ENCODE peak calls at places on chromosome 21, in five cellular contexts. One of them, this sample, is unnamed.

GRCh38 chr21:16330340-16331319 is 600.8 kb downstream of the USP25 start:
- DNase-seq in progenitor cell of endocrine pancreas: no peak
- DNase-seq in stromal cell of bone marrow: peak
- DNase-seq in hippocampal formation: peak
- DNase-seq in GM03348: peak
- DNase-seq in this sample: peak

GRCh38 chr21:14084068-14084501 is 126.7 kb downstream of the LIPI start:
- DNase-seq in GM03348: no peak
- DNase-seq in progenitor cell of endocrine pancreas: no peak
- DNase-seq in hippocampal formation: no peak
- DNase-seq in stromal cell of bone marrow: no peak
- DNase-seq in this sample: no peak

GRCh38 chr21:34796518-34797201 is 127.9 kb downstream of the CLIC6 start:
- DNase-seq in hippocampal formation: no peak
- DNase-seq in progenitor cell of endocrine pancreas: no peak
- DNase-seq in GM03348: no peak
- DNase-seq in stromal cell of bone marrow: no peak
- DNase-seq in this sample: no peak

GRCh38 chr21:35070436-35070835 is 21.3 kb upstream of the RUNX1 start:
- DNase-seq in hippocampal formation: no peak
- DNase-seq in progenitor cell of endocrine pancreas: no peak
- DNase-seq in stromal cell of bone marrow: no peak
- DNase-seq in GM03348: no peak
- DNase-seq in this sample: no peak

GRCh38 chr21:42746240-42746592 is 92.8 kb downstream of the PDE9A start:
- DNase-seq in hippocampal formation: no peak
- DNase-seq in GM03348: no peak
- DNase-seq in progenitor cell of endocrine pancreas: no peak
- DNase-seq in stromal cell of bone marrow: no peak
- DNase-seq in this sample: no peak

GRCh38 chr21:44783023-44783696 is 18.5 kb downstream of the UBE2G2 start:
- DNase-seq in progenitor cell of endocrine pancreas: no peak
- DNase-seq in stromal cell of bone marrow: no peak
- DNase-seq in GM03348: no peak
- DNase-seq in hippocampal formation: no peak
- DNase-seq in this sample: no peak

GRCh38 chr21:15227919-15228318 is 163.1 kb upstream of the NRIP1 start:
- DNase-seq in stromal cell of bone marrow: no peak
- DNase-seq in GM03348: no peak
- DNase-seq in hippocampal formation: no peak
- DNase-seq in progenitor cell of endocrine pancreas: no peak
- DNase-seq in this sample: no peak

GRCh38 chr21:33691945-33692594 is 49.8 kb downstream of the ITSN1 start:
- DNase-seq in GM03348: no peak
- DNase-seq in stromal cell of bone marrow: no peak
- DNase-seq in hippocampal formation: no peak
- DNase-seq in progenitor cell of endocrine pancreas: no peak
- DNase-seq in this sample: no peak

GRCh38 chr21:45302082-45303061 is 14.7 kb upstream of the POFUT2 start:
- DNase-seq in GM03348: no peak
- DNase-seq in stromal cell of bone marrow: no peak
- DNase-seq in progenitor cell of endocrine pancreas: no peak
- DNase-seq in hippocampal formation: no peak
- DNase-seq in this sample: no peak

GRCh38 chr21:45551316-45551715 is 9.1 kb upstream of the SLC19A1 start:
- DNase-seq in stromal cell of bone marrow: peak
- DNase-seq in GM03348: peak
- DNase-seq in hippocampal formation: no peak
- DNase-seq in progenitor cell of endocrine pancreas: no peak
- DNase-seq in this sample: no peak

GRCh38 chr21:15617968-15618367 is 111.8 kb upstream of the USP25 start:
- DNase-seq in stromal cell of bone marrow: peak
- DNase-seq in GM03348: peak
- DNase-seq in hippocampal formation: no peak
- DNase-seq in progenitor cell of endocrine pancreas: no peak
- DNase-seq in this sample: no peak

GRCh38 chr21:33117268-33117888 is 47.4 kb downstream of the OLIG1 start:
- DNase-seq in GM03348: no peak
- DNase-seq in hippocampal formation: peak
- DNase-seq in stromal cell of bone marrow: no peak
- DNase-seq in progenitor cell of endocrine pancreas: no peak
- DNase-seq in this sample: no peak

GRCh38 chr21:45072166-45072962 is 2.0 kb upstream of the ADARB1 start:
- DNase-seq in hippocampal formation: no peak
- DNase-seq in progenitor cell of endocrine pancreas: no peak
- DNase-seq in GM03348: no peak
- DNase-seq in stromal cell of bone marrow: no peak
- DNase-seq in this sample: no peak

GRCh38 chr21:25456672-25457071 is 150.6 kb downstream of the MRPL39 start:
- DNase-seq in progenitor cell of endocrine pancreas: no peak
- DNase-seq in hippocampal formation: no peak
- DNase-seq in stromal cell of bone marrow: no peak
- DNase-seq in GM03348: no peak
- DNase-seq in this sample: no peak

GRCh38 chr21:22993822-22994574 is 1995.8 kb downstream of the NCAM2 start:
- DNase-seq in progenitor cell of endocrine pancreas: no peak
- DNase-seq in hippocampal formation: no peak
- DNase-seq in stromal cell of bone marrow: no peak
- DNase-seq in GM03348: no peak
- DNase-seq in this sample: no peak

GRCh38 chr21:26405071-26405470 is 168.0 kb downstream of the CYYR1 start:
- DNase-seq in hippocampal formation: no peak
- DNase-seq in stromal cell of bone marrow: no peak
- DNase-seq in progenitor cell of endocrine pancreas: no peak
- DNase-seq in GM03348: peak
- DNase-seq in this sample: no peak

GRCh38 chr21:26106562-26106961 is 64.0 kb downstream of the APP start:
- DNase-seq in hippocampal formation: no peak
- DNase-seq in stromal cell of bone marrow: no peak
- DNase-seq in progenitor cell of endocrine pancreas: no peak
- DNase-seq in GM03348: no peak
- DNase-seq in this sample: no peak

GRCh38 chr21:38340131-38340530 is 83.3 kb downstream of the KCNJ15 start:
- DNase-seq in progenitor cell of endocrine pancreas: no peak
- DNase-seq in GM03348: no peak
- DNase-seq in stromal cell of bone marrow: no peak
- DNase-seq in hippocampal formation: no peak
- DNase-seq in this sample: no peak

GRCh38 chr21:14213164-14213563 is 2.4 kb upstream of the LIPI start:
- DNase-seq in hippocampal formation: no peak
- DNase-seq in progenitor cell of endocrine pancreas: no peak
- DNase-seq in GM03348: no peak
- DNase-seq in stromal cell of bone marrow: no peak
- DNase-seq in this sample: no peak

GRCh38 chr21:24895885-24896734 is 711.2 kb downstream of the MRPL39 start:
- DNase-seq in hippocampal formation: no peak
- DNase-seq in progenitor cell of endocrine pancreas: no peak
- DNase-seq in stromal cell of bone marrow: peak
- DNase-seq in GM03348: peak
- DNase-seq in this sample: no peak

GRCh38 chr21:40490408-40490807 is 356.6 kb downstream of the DSCAM start:
- DNase-seq in GM03348: no peak
- DNase-seq in stromal cell of bone marrow: no peak
- DNase-seq in progenitor cell of endocrine pancreas: no peak
- DNase-seq in hippocampal formation: no peak
- DNase-seq in this sample: no peak

GRCh38 chr21:28310711-28311110 is 682.0 kb downstream of the LTN1 start:
- DNase-seq in stromal cell of bone marrow: no peak
- DNase-seq in hippocampal formation: no peak
- DNase-seq in progenitor cell of endocrine pancreas: no peak
- DNase-seq in GM03348: no peak
- DNase-seq in this sample: no peak

GRCh38 chr21:46406001-46406400 is 52.7 kb upstream of the DIP2A start:
- DNase-seq in progenitor cell of endocrine pancreas: no peak
- DNase-seq in hippocampal formation: no peak
- DNase-seq in GM03348: no peak
- DNase-seq in stromal cell of bone marrow: no peak
- DNase-seq in this sample: no peak

GRCh38 chr21:45898028-45898350 is 83.6 kb upstream of the COL6A1 start:
- DNase-seq in progenitor cell of endocrine pancreas: no peak
- DNase-seq in hippocampal formation: no peak
- DNase-seq in GM03348: no peak
- DNase-seq in stromal cell of bone marrow: no peak
- DNase-seq in this sample: no peak

GRCh38 chr21:45965084-45965826 is 16.3 kb upstream of the COL6A1 start:
- DNase-seq in progenitor cell of endocrine pancreas: no peak
- DNase-seq in GM03348: no peak
- DNase-seq in stromal cell of bone marrow: no peak
- DNase-seq in hippocampal formation: no peak
- DNase-seq in this sample: no peak

GRCh38 chr21:25735221-25735894 is 586 bp downstream of the GABPA start:
- DNase-seq in hippocampal formation: peak
- DNase-seq in stromal cell of bone marrow: peak
- DNase-seq in GM03348: peak
- DNase-seq in progenitor cell of endocrine pancreas: peak
- DNase-seq in this sample: peak

GRCh38 chr21:35319684-35320083 is 270.6 kb upstream of the RUNX1 start:
- DNase-seq in stromal cell of bone marrow: no peak
- DNase-seq in progenitor cell of endocrine pancreas: no peak
- DNase-seq in GM03348: no peak
- DNase-seq in hippocampal formation: no peak
- DNase-seq in this sample: no peak

GRCh38 chr21:42578034-42578433 is 64.4 kb downstream of the SLC37A1 start:
- DNase-seq in GM03348: no peak
- DNase-seq in progenitor cell of endocrine pancreas: no peak
- DNase-seq in stromal cell of bone marrow: no peak
- DNase-seq in hippocampal formation: no peak
- DNase-seq in this sample: no peak

GRCh38 chr21:29164330-29164942 is 34.0 kb downstream of the MAP3K7CL start:
- DNase-seq in progenitor cell of endocrine pancreas: no peak
- DNase-seq in hippocampal formation: no peak
- DNase-seq in GM03348: peak
- DNase-seq in stromal cell of bone marrow: peak
- DNase-seq in this sample: peak

GRCh38 chr21:44018813-44019567 is 6.9 kb downstream of the TRAPPC10 start:
- DNase-seq in GM03348: no peak
- DNase-seq in stromal cell of bone marrow: no peak
- DNase-seq in hippocampal formation: no peak
- DNase-seq in progenitor cell of endocrine pancreas: no peak
- DNase-seq in this sample: no peak

This sample was measured in iPS DF 6.9.